ENCODE peak calls at places on chromosomes 11 and 22, in eight cellular contexts. H is brain microvascular endothelial cell, N is IMR-90, Y is fibroblast of pulmonary artery, W is choroid plexus epithelial cell, O is psoas muscle, K is astrocyte of the spinal cord, C is left ventricle myocardium inferior. L is an unnamed sample.
A peak's percentile ranks its signal among the peaks of the same experiment; 100 is the strongest.

GRCh38 chr11:13349581-13349980 is 72.0 kb downstream of the BMAL1 start:
- DNase-seq in H (no peak), N (no peak), Y (no peak), W (no peak), O (no peak), K (no peak), C (no peak), L (no peak)

GRCh38 chr22:24554316-24555159 is at the start of gene GUCD1:
- DNase-seq in H (peak; percentile 37), N (peak; percentile 41), Y (peak; percentile 37), W (peak; percentile 51), O (peak; percentile 41), K (peak; percentile 27), C (peak; percentile 22), L (peak; percentile 76)

GRCh38 chr11:118996926-118997626 is 862 bp upstream of the CENATAC start:
- DNase-seq in H (no peak), N (peak; percentile 44), Y (peak; percentile 41), W (no peak), O (no peak), K (peak; percentile 17), C (no peak), L (peak; percentile 43)

GRCh38 chr11:128630367-128631230 is 43.2 kb upstream of the ETS1 start:
- DNase-seq in H (peak; percentile 78), N (peak; percentile 86), Y (peak; percentile 92), W (peak; percentile 92), O (peak; percentile 89), K (peak; percentile 83), C (peak; percentile 87), L (peak; percentile 94)

GRCh38 chr11:106409201-106409600 is 331.7 kb downstream of the AASDHPPT start:
- DNase-seq in H (no peak), N (peak; percentile 34), Y (no peak), W (peak; percentile 30), O (no peak), K (peak; percentile 36), C (no peak), L (no peak)

GRCh38 chr11:65492387-65492636 is 6.5 kb upstream of the MALAT1 start:
- DNase-seq in H (no peak), N (no peak), Y (no peak), W (no peak), O (no peak), K (no peak), C (no peak), L (no peak)

GRCh38 chr11:34065505-34066203 is 14.1 kb downstream of the CAPRIN1 start:
- DNase-seq in H (no peak), N (peak; percentile 59), Y (no peak), W (peak; percentile 49), O (no peak), K (peak; percentile 35), C (no peak), L (peak; percentile 30)

GRCh38 chr22:39234157-39234793 is 10.5 kb downstream of the PDGFB start:
- DNase-seq in H (peak; percentile 72), N (no peak), Y (peak; percentile 79), W (peak; percentile 72), O (peak; percentile 80), K (peak; percentile 41), C (peak; percentile 74), L (no peak)

GRCh38 chr11:19240420-19241259 is at the start of gene E2F8:
- DNase-seq in H (peak; percentile 91), N (peak; percentile 89), Y (peak; percentile 93), W (peak; percentile 94), O (peak; percentile 91), K (peak; percentile 93), C (peak; percentile 91), L (peak; percentile 98)

GRCh38 chr22:46845281-46846153 is 83.1 kb downstream of the TBC1D22A start:
- DNase-seq in H (peak; percentile 16), N (peak; percentile 63), Y (peak; percentile 81), W (peak; percentile 83), O (no peak), K (peak; percentile 73), C (no peak), L (peak; percentile 47)
- H3K4me3 ChIP-seq in H (peak overlapping the region; percentile 6), N (no peak overlapping the region), Y (peak overlapping the region; percentile 34), W (peak overlapping the region; percentile 18), O (peak overlapping the region; percentile 24), K (no peak overlapping the region), C (peak overlapping the region; percentile 44), L (peak overlapping the region; percentile 76)

DNA sequence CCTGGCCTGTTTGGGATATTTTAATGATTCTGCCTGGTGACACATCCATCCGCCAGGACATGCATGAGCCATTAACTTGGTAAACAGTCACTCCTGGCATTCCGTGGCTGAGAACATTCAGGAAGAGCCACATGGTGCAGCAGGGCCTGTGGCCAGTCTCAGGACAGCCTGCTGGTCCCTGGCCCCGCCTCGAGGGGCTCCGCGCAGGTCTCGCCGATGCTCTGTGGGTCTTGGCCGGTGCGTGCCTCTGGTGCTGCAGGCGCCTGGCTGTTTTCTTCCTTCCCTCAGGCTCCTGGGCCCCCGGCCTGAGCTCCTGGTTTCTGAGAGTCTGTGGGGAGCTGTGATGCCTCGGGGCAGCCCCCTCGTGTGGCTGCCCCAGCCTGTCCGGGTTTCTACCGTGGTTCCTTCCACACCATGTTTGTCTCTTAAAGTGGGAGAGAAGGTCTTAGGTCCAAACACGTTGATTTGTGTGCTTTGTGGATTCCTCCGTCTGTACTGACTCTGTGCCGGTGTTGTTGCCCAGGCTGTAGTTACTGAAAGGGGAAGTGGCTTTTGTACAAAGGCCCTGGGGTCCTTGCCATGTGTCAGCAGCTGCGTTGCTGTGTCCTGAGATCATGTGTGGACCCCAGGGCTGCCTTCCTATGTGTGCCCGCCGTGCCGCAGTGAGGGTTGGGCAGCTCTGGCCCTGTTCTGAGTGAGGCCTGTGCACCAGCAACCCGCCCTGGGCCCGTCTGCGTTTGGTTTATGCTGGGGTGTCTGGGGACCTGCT is 6.5 kb downstream of the TRABD start:
- DNase-seq in H (no peak), N (peak; percentile 19), Y (no peak), W (no peak), O (peak; percentile 10), K (no peak), C (no peak), L (no peak)
- H3K4me3 ChIP-seq in H (no peak overlapping the region), N (no peak overlapping the region), Y (no peak overlapping the region), W (no peak overlapping the region), O (no peak overlapping the region), K (no peak overlapping the region), C (no peak overlapping the region), L (no peak overlapping the region)

GRCh38 chr11:113876798-113877672 is 1.7 kb upstream of the USP28 start:
- DNase-seq in H (no peak), N (no peak), Y (no peak), W (no peak), O (no peak), K (no peak), C (no peak), L (no peak)
- H3K4me3 ChIP-seq in H (no peak overlapping the region), N (no peak overlapping the region), Y (no peak overlapping the region), W (no peak overlapping the region), O (peak overlapping the region; percentile 77), K (no peak overlapping the region), C (no peak overlapping the region), L (peak overlapping the region; percentile 92)

GRCh38 chr11:78205256-78205655 is 16.5 kb downstream of the USP35 start:
- DNase-seq in H (no peak), N (no peak), Y (no peak), W (no peak), O (no peak), K (no peak), C (peak; percentile 8), L (no peak)

GRCh38 chr11:78205691-78206090 is 17.0 kb downstream of the USP35 start:
- DNase-seq in H (no peak), N (no peak), Y (no peak), W (no peak), O (no peak), K (no peak), C (peak; percentile 2), L (no peak)

GRCh38 chr11:78201096-78201495 is 12.4 kb downstream of the USP35 start:
- DNase-seq in H (no peak), N (no peak), Y (no peak), W (no peak), O (no peak), K (no peak), C (no peak), L (no peak)

GRCh38 chr11:78202733-78203167 is 14.0 kb downstream of the USP35 start:
- DNase-seq in H (no peak), N (no peak), Y (no peak), W (no peak), O (no peak), K (no peak), C (no peak), L (no peak)

GRCh38 chr11:78203184-78203583 is 14.5 kb downstream of the USP35 start:
- DNase-seq in H (no peak), N (no peak), Y (no peak), W (no peak), O (no peak), K (no peak), C (no peak), L (no peak)
- H3K4me3 ChIP-seq in H (no peak overlapping the region), N (no peak overlapping the region), Y (no peak overlapping the region), W (no peak overlapping the region), O (no peak overlapping the region), K (no peak overlapping the region), C (no peak overlapping the region), L (no peak overlapping the region)

GRCh38 chr22:19565921-19566598 is 41.9 kb upstream of the CLDN5 start:
- DNase-seq in H (no peak), N (no peak), Y (no peak), W (no peak), O (no peak), K (no peak), C (no peak), L (no peak)

GRCh38 chr22:19567383-19568009 is 43.3 kb upstream of the CLDN5 start:
- DNase-seq in H (no peak), N (no peak), Y (no peak), W (no peak), O (no peak), K (no peak), C (no peak), L (no peak)

GRCh38 chr22:19566599-19567382 is 42.6 kb upstream of the CLDN5 start:
- DNase-seq in H (no peak), N (no peak), Y (no peak), W (no peak), O (peak; percentile 31), K (no peak), C (peak; percentile 38), L (no peak)

GRCh38 chr22:19569976-19570375 is 45.8 kb upstream of the CLDN5 start:
- DNase-seq in H (no peak), N (no peak), Y (no peak), W (no peak), O (no peak), K (no peak), C (no peak), L (no peak)

DNA sequence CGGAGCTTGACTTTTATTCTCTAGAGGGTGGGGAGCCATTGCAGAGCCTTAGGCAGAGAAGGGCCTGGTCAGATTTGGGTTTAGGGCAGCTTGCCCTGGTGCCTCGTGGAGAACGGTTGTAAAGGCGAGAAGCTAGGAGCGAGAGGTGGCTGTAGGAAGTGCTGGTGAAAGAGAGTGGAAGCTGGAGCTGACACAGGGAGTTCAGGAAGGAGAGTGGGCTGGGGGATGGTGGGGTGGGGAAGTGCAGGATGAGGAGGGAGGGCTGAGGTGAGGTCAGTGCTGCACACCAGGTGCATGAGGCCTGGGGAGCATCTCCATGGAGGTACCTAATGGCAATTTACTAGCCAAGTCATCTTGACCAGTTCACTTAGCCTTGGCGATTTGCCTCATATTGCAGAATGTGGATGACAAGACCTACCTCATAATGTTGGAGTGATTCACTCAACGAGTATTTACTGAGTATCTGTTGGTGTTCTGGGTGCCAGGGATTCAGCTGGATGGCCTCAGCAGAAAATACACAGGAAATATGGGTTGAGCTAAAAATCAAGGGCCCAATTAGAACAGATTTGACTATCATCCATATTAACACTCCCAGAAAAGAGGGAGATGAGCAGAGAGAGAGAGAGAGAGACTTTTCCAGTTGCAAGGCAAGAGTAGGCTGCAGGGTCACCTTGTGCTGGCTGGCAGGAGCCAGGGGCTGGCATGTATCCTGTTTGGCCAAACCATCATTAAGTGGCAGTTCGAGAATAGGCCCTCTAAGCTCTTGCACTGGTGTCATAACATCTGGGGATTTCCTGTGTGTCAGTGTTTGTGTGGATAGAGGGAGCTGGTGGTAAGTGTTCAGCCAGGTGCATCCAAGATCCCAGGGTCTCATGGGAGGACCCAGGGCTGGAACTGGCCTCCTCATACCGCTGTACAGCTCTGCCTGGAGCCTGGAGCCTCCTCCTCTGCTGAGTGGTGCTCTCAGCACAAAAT is 44.4 kb upstream of the CLDN5 start:
- DNase-seq in H (peak; percentile 82), N (peak; percentile 95), Y (peak; percentile 91), W (peak; percentile 95), O (no peak), K (peak; percentile 62), C (no peak), L (peak; percentile 54)
- H3K4me3 ChIP-seq in H (no peak overlapping the region), N (no peak overlapping the region), Y (no peak overlapping the region), W (no peak overlapping the region), O (no peak overlapping the region), K (no peak overlapping the region), C (no peak overlapping the region), L (no peak overlapping the region)